ENCODE peak calls at places on chromosomes 1 and 21, in six cellular contexts. O is CD4-positive, CD25-positive, alpha-beta regulatory T cell; H is testis; Z is heart left ventricle; E is keratinocyte; G is PC-9. D is an unnamed sample.

GRCh38 chr1:86753700-86754099 is 49.3 kb downstream of the SH3GLB1 start:
- DNase-seq in H (no peak), G (peak), E (no peak), O (peak), Z (no peak), D (peak)

GRCh38 chr1:26790551-26790953 is 2.8 kb downstream of the PIGV start:
- DNase-seq in Z (no peak), O (peak), E (no peak), H (no peak), G (peak), D (no peak)

GRCh38 chr1:232328496-232329102 is 301.3 kb downstream of the SIPA1L2 start:
- DNase-seq in Z (peak), G (no peak), O (no peak), H (no peak), E (no peak), D (peak)

GRCh38 chr1:12472410-12472797 is 145.6 kb downstream of the DHRS3 start:
- DNase-seq in O (no peak), H (no peak), G (no peak), Z (no peak), E (no peak), D (no peak)

GRCh38 chr1:16924216-16924918 is 2.6 kb downstream of the CROCC start:
- DNase-seq in O (no peak), H (no peak), G (no peak), Z (no peak), E (no peak), D (no peak)

GRCh38 chr1:64696879-64697278 is 48.0 kb upstream of the RAVER2 start:
- DNase-seq in Z (no peak), O (no peak), E (no peak), G (no peak), H (no peak), D (no peak)

GRCh38 chr1:183267646-183268431 is 81.8 kb downstream of the LAMC2 start:
- DNase-seq in Z (no peak), G (no peak), E (peak), H (no peak), O (no peak), D (no peak)

GRCh38 chr1:3915551-3916121 is 15.6 kb upstream of the C1orf174 start:
- DNase-seq in O (no peak), E (no peak), G (no peak), H (no peak), Z (no peak), D (no peak)

GRCh38 chr1:2979191-2980072 is 41.8 kb upstream of the ACTRT2 start:
- DNase-seq in Z (peak), O (no peak), E (no peak), G (no peak), H (peak), D (no peak)

GRCh38 chr1:51922040-51922439 is 43.5 kb upstream of the NRDC start:
- DNase-seq in H (no peak), Z (no peak), G (no peak), E (no peak), O (no peak), D (no peak)

GRCh38 chr1:204409111-204409510 is 2.5 kb downstream of the PPP1R15B start:
- DNase-seq in H (no peak), E (no peak), G (no peak), Z (no peak), O (no peak), D (no peak)

GRCh38 chr1:82329226-82329625 is 528.5 kb downstream of the ADGRL2 start:
- DNase-seq in O (no peak), H (no peak), G (no peak), Z (no peak), E (no peak), D (no peak)

GRCh38 chr1:162388615-162389014 is 7.1 kb downstream of the C1orf226 start:
- DNase-seq in O (no peak), G (no peak), Z (no peak), E (no peak), H (peak), D (no peak)

GRCh38 chr1:107572674-107573205 is 392.2 kb downstream of the VAV3 start:
- DNase-seq in O (no peak), E (peak), Z (no peak), G (peak), H (no peak), D (no peak)

GRCh38 chr1:212529211-212529731 is 79.3 kb upstream of the ATF3 start:
- DNase-seq in E (no peak), H (no peak), Z (no peak), O (no peak), G (no peak), D (no peak)

GRCh38 chr1:16981269-16981849 is 939 bp upstream of the MFAP2 start:
- DNase-seq in G (no peak), E (peak), Z (no peak), H (no peak), O (no peak), D (no peak)

GRCh38 chr21:33659550-33659949 is 17.2 kb downstream of the ITSN1 start:
- DNase-seq in E (no peak), G (no peak), Z (no peak), O (no peak), H (no peak), D (no peak)

GRCh38 chr1:229762891-229763290 is 136.8 kb downstream of the URB2 start:
- DNase-seq in G (no peak), H (no peak), O (no peak), E (no peak), Z (no peak), D (no peak)

GRCh38 chr1:9201421-9202239 is 32.9 kb upstream of the H6PD start:
- DNase-seq in O (peak), H (peak), G (no peak), Z (no peak), E (no peak), D (no peak)

GRCh38 chr1:219681876-219682275 is 69.0 kb upstream of the ZC3H11B start:
- DNase-seq in Z (no peak), E (no peak), G (no peak), H (no peak), O (no peak), D (no peak)

GRCh38 chr1:230957580-230957989 is 21.1 kb downstream of the TTC13 start:
- DNase-seq in O (no peak), H (no peak), E (no peak), G (no peak), Z (no peak), D (no peak)

GRCh38 chr1:229841230-229841629 is 215.2 kb downstream of the URB2 start:
- DNase-seq in E (peak), Z (no peak), G (no peak), O (no peak), H (no peak), D (no peak)

GRCh38 chr1:222441006-222441620 is 106.8 kb downstream of the HHIPL2 start:
- DNase-seq in E (no peak), G (no peak), Z (no peak), H (peak), O (no peak), D (no peak)

GRCh38 chr1:74247881-74248528 is 12.8 kb downstream of the TNNI3K start:
- DNase-seq in Z (peak), E (no peak), O (no peak), G (no peak), H (no peak), D (no peak)

GRCh38 chr1:96474985-96475743 is 246.4 kb upstream of the PTBP2 start:
- DNase-seq in Z (no peak), O (no peak), G (peak), H (no peak), E (no peak), D (no peak)

GRCh38 chr1:22133928-22134324 is 9.0 kb downstream of the WNT4 start:
- DNase-seq in E (no peak), H (no peak), G (no peak), O (no peak), Z (no peak), D (no peak)

GRCh38 chr1:22131062-22131461 is 11.8 kb downstream of the WNT4 start:
- DNase-seq in O (no peak), H (no peak), Z (no peak), E (no peak), G (no peak), D (no peak)

GRCh38 chr1:22133247-22133927 is 9.5 kb downstream of the WNT4 start:
- DNase-seq in O (no peak), H (no peak), G (no peak), Z (no peak), E (no peak), D (no peak)

GRCh38 chr1:22131875-22132486 is 10.9 kb downstream of the WNT4 start:
- DNase-seq in O (peak), H (peak), E (no peak), Z (no peak), G (no peak), D (peak)

GRCh38 chr1:22132517-22133235 is 10.2 kb downstream of the WNT4 start:
- DNase-seq in Z (no peak), E (no peak), G (no peak), H (no peak), O (no peak), D (no peak)
- H3K4me3 ChIP-seq in Z (no peak), E (no peak), G (no peak), H (no peak), O (no peak), D (no peak)

GRCh38 chr1:25724201-25724600 is 75.8 kb upstream of the SELENON start:
- DNase-seq in Z (no peak), G (no peak), E (peak), O (no peak), H (no peak), D (no peak)
- H3K27ac ChIP-seq in Z (no peak), G (no peak), E (no peak), O (no peak), H (no peak), D (no peak)

DNA sequence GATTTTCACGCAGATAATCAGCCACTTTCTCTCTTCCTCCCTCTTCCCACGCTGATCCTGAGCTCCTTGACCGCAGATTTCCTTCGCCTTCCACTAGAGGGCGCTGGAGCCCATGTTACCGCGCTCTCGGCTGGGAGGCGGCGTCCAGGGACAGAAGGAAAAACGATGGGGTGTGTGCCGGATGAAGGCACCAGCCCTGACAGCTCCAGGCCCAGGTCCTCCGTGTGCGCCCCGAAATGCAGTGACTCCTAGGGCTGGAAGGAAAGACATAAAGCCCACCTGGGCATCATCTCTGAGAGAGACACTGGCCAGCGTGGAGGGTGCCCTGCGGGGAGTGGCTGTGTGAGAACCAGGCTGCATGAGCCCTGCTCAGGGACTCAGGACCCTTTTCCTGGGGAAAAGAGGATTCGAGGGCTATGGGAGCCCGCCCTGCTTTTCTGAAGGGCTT is 44.9 kb upstream of the CYP2J2 start:
- DNase-seq in H (peak), O (peak), E (no peak), Z (peak), G (peak), D (peak)
- H3K4me3 ChIP-seq in H (peak), O (no peak), E (no peak), Z (no peak), G (no peak), D (no peak)

GRCh38 chr1:153390938-153391710 is at the start of gene S100A8:
- DNase-seq in E (no peak), Z (peak), H (peak), O (no peak), G (peak), D (peak)

GRCh38 chr1:153395136-153395685 is 4.3 kb upstream of the S100A8 start:
- DNase-seq in O (no peak), H (no peak), E (no peak), Z (no peak), G (no peak), D (peak)

GRCh38 chr1:153393926-153394325 is 3.1 kb upstream of the S100A8 start:
- DNase-seq in Z (no peak), G (peak), H (no peak), E (no peak), O (no peak), D (no peak)

GRCh38 chr1:153394391-153394790 is 3.5 kb upstream of the S100A8 start:
- DNase-seq in H (no peak), Z (no peak), O (no peak), E (no peak), G (no peak), D (no peak)

DNA sequence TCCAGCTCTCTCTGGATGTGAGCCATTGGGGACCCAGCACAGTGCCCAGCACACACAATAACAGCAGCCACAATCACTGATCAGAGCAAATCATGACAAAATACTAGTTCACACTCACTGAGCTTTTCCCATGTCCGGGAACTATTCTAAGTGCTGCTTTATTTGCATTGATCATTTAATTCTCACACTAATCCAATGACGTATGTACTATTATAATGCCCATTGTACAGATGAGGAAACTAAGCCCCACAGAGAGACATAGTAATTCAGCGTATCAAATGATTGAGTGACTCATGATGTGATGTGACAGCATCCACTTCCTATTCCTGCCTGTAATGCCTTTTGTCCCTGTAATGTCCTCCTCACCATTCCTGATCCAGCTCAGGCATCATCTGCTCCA is 1.9 kb upstream of the S100A8 start:
- DNase-seq in E (no peak), O (no peak), H (no peak), G (no peak), Z (no peak), D (no peak)
- H3K27ac ChIP-seq in E (no peak), O (no peak), H (no peak), G (no peak), Z (no peak), D (no peak)

GRCh38 chr1:24724345-24725208 is 20.7 kb upstream of the CLIC4 start:
- DNase-seq in Z (no peak), E (no peak), G (peak), O (no peak), H (peak), D (peak)

GRCh38 chr1:24721533-24721932 is 23.7 kb upstream of the CLIC4 start:
- DNase-seq in E (no peak), O (no peak), Z (no peak), H (no peak), G (no peak), D (no peak)

GRCh38 chr1:24727490-24728214 is 17.6 kb upstream of the CLIC4 start:
- DNase-seq in Z (peak), O (peak), H (peak), G (no peak), E (no peak), D (peak)

GRCh38 chr1:24726741-24727140 is 18.5 kb upstream of the CLIC4 start:
- DNase-seq in Z (no peak), E (no peak), G (no peak), O (no peak), H (no peak), D (no peak)

DNA sequence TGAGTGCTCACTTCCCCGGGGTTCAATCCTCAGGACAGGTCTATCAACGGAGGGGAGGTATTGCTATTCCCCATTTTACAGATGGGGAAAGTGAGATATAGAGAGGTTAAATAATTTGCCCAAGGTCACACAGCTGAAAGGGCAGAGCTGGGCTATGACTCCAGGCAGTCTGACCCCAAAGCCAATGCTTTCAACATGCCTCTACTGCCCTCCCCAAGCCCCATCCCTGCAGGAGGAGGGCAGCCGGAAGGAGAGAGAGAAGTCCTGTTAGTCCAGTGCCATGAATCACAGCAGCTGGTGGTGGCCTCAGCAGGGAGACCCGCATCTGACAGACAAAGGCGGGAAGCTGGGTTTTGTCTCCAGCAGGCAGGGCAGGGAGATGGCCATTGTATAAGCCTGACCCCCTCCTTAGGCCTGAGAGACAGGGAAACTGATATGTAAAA is 20.0 kb upstream of the CLIC4 start:
- DNase-seq in O (no peak), E (no peak), Z (no peak), H (no peak), G (peak), D (peak)
- H3K4me3 ChIP-seq in O (no peak), E (no peak), Z (no peak), H (no peak), G (peak), D (no peak)

DNA sequence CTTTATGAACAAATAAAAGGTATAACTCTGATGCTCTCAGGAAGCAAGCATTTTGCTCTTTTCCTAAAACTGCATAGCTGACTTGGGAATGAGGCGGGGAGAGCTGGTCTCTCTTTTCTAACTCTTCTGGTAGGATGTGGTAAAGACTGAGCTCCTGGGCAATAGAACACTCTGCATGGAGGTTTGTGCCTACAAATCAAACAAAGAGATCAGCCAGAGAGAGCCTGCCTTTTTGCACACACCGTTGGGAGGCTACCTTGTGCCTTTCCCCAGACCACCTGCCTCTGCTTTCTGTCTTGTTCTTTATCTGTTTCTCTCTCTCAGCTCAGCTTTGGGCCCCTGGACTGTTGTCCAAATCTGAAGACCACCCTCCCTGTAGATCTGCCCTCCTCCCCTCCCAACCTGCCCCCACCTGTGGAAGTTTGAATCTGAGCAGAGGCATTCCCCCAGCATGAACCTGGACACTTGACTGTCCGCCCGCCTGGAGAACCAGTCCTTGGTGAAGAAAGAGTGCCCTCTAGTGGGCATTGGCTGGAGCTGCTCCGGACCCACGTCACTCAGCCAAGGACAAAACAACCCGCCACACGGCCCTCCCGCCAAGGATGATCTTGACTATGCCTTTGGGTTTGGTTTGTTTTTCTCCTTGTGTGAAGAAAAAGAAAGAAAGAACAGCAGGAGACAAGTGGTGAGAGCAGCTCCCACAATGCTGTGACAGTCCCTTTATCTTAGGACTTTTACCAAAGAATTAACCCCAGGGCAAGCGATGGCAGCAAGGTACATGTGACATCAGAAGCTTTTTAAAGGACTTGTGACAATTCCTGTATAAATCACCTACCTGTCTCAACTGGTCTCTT is 228.2 kb downstream of the PBX1 start:
- DNase-seq in E (peak), G (peak), O (peak), H (peak), Z (peak), D (peak)
- H3K27ac ChIP-seq in E (no peak), G (peak), O (no peak), H (no peak), Z (no peak), D (peak)

GRCh38 chr1:178279287-178279686 is 185.4 kb downstream of the RASAL2 start:
- DNase-seq in E (no peak), Z (no peak), H (no peak), O (no peak), G (peak), D (no peak)

GRCh38 chr1:178282949-178283367 is 189.1 kb downstream of the RASAL2 start:
- DNase-seq in E (no peak), Z (no peak), O (no peak), H (no peak), G (peak), D (peak)

GRCh38 chr1:178278135-178278534 is 184.2 kb downstream of the RASAL2 start:
- DNase-seq in H (no peak), Z (no peak), G (no peak), E (peak), O (no peak), D (no peak)

GRCh38 chr1:178283409-178283808 is 189.5 kb downstream of the RASAL2 start:
- DNase-seq in E (no peak), H (no peak), O (no peak), Z (no peak), G (no peak), D (no peak)

GRCh38 chr1:178284059-178284458 is 190.2 kb downstream of the RASAL2 start:
- DNase-seq in O (no peak), Z (no peak), H (no peak), G (no peak), E (no peak), D (no peak)
- H3K4me3 ChIP-seq in O (no peak), Z (no peak), H (no peak), G (no peak), E (no peak), D (no peak)

GRCh38 chr1:201309420-201309819 is 26.1 kb downstream of the PKP1 start:
- DNase-seq in O (peak), E (no peak), Z (peak), G (peak), H (peak), D (peak)
- H3K27ac ChIP-seq in O (no peak), E (peak), Z (peak), G (peak), H (no peak), D (no peak)

GRCh38 chr1:46804027-46804889 is 5.4 kb downstream of the CYP4B1 start:
- DNase-seq in O (no peak), H (peak), Z (no peak), G (peak), E (no peak), D (no peak)
- H3K4me3 ChIP-seq in O (no peak), H (no peak), Z (no peak), G (peak), E (no peak), D (no peak)

GRCh38 chr1:243917177-243917862 is 67.3 kb upstream of the AKT3 start:
- DNase-seq in H (peak), G (peak), Z (peak), O (peak), E (no peak), D (peak)
- H3K27ac ChIP-seq in H (no peak), G (peak), Z (no peak), O (no peak), E (peak), D (no peak)